ENCODE peak calls at places on chromosomes 6 and 20, in nine cellular contexts. N, K, J, Q, G, X, U, F and P are unnamed samples.

GRCh38 chr20:38601216-38602184 is at the start of gene ARHGAP40:
- DNase-seq in K (no peak), J (no peak), F (no peak), G (no peak), N (peak; percentile 63), X (no peak), Q (no peak), U (peak; percentile 13), P (no peak)

GRCh38 chr6:15593798-15594197 is 69.0 kb downstream of the DTNBP1 start:
- DNase-seq in K (peak; percentile 43), N (no peak), F (peak; percentile 60), X (no peak), G (no peak), Q (no peak), U (no peak), J (no peak), P (no peak)

GRCh38 chr6:154732824-154733609 is at the start of gene SCAF8:
- DNase-seq in N (peak; percentile 91), G (peak; percentile 93), Q (peak; percentile 88), K (peak; percentile 63), F (peak; percentile 76), X (no peak), U (peak; percentile 82), J (peak; percentile 75), P (no peak)

GRCh38 chr6:150046943-150047342 is 21.6 kb upstream of the RAET1L start:
- DNase-seq in K (no peak), X (no peak), F (no peak), Q (no peak), J (no peak), G (no peak), N (no peak), U (no peak), P (no peak)

GRCh38 chr6:153059757-153060156 is 57.2 kb upstream of the MTRF1L start:
- DNase-seq in U (no peak), G (no peak), J (no peak), Q (no peak), F (no peak), K (no peak), N (no peak), X (no peak), P (no peak)

GRCh38 chr6:50840814-50841192 is 22.1 kb downstream of the TFAP2B start:
- DNase-seq in Q (no peak), J (no peak), N (no peak), U (no peak), F (no peak), K (no peak), G (no peak), X (no peak), P (no peak)

GRCh38 chr6:162032620-162033019 is 694.9 kb downstream of the PRKN start:
- DNase-seq in X (no peak), K (no peak), N (no peak), F (no peak), J (no peak), G (no peak), Q (no peak), U (peak; percentile 23), P (no peak)

GRCh38 chr6:134949927-134950326 is at the start of gene ALDH8A1:
- DNase-seq in F (no peak), U (no peak), K (no peak), J (no peak), X (no peak), Q (no peak), N (no peak), G (no peak), P (no peak)

GRCh38 chr20:3889489-3890409 is 562 bp downstream of the PANK2 start:
- DNase-seq in U (peak; percentile 32), X (no peak), N (peak; percentile 73), J (peak; percentile 46), G (peak; percentile 76), Q (peak; percentile 28), K (no peak), F (peak; percentile 30), P (no peak)

GRCh38 chr6:93624408-93624807 is 205.0 kb upstream of the EPHA7 start:
- DNase-seq in N (no peak), G (no peak), X (no peak), K (no peak), J (no peak), F (no peak), Q (no peak), U (no peak), P (no peak)

GRCh38 chr6:93621400-93621799 is 202.0 kb upstream of the EPHA7 start:
- DNase-seq in G (no peak), J (no peak), K (no peak), N (no peak), U (no peak), X (no peak), Q (no peak), F (no peak), P (no peak)
- TF ChIP-seq CTCF in G (no peak), J (no peak), K (no peak), N (no peak), U (no peak), X (no peak), Q (no peak), F (no peak), P (no peak)

GRCh38 chr6:143803769-143804540 is 39.2 kb upstream of the LTV1 start:
- DNase-seq in K (no peak), Q (no peak), U (no peak), N (no peak), F (no peak), X (no peak), G (no peak), J (no peak), P (no peak)

GRCh38 chr6:143805832-143806281 is 37.3 kb upstream of the LTV1 start:
- DNase-seq in U (no peak), F (no peak), N (no peak), K (no peak), X (peak; percentile 8), G (no peak), J (no peak), Q (no peak), P (no peak)

GRCh38 chr6:143806282-143807102 is 36.6 kb upstream of the LTV1 start:
- DNase-seq in U (peak; percentile 64), K (no peak), X (peak; percentile 23), Q (no peak), F (peak; percentile 30), N (peak; percentile 59), G (no peak), J (peak; percentile 30), P (no peak)

GRCh38 chr6:143804835-143805239 is 38.3 kb upstream of the LTV1 start:
- DNase-seq in U (no peak), Q (no peak), K (no peak), F (no peak), N (no peak), X (no peak), J (no peak), G (no peak), P (no peak)

DNA sequence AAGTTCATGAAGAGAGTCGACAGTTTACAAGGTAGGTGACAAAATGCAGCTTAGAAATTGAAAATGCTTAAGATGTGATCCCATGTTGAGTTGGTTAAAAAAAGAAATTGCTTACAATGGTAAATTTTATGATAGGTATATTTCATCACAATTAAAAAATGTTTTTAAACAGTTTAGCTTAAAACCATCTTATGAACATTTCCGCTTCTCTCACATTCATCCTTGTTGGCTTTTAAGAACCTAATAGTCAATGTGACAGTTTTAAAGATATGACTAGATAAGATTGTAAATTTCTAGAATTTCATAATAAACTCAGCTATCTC is 36.1 kb upstream of the LTV1 start:
- DNase-seq in G (no peak), U (no peak), J (no peak), F (no peak), X (no peak), Q (no peak), N (no peak), K (no peak), P (no peak)
- H3K27ac ChIP-seq in G (no peak overlapping the region), U (no peak overlapping the region), J (no peak overlapping the region), F (no peak overlapping the region), X (no peak overlapping the region), Q (no peak overlapping the region), N (no peak overlapping the region), K (no peak overlapping the region), P (no peak overlapping the region)

GRCh38 chr6:106857771-106858652 is 116.5 kb downstream of the CD24 start:
- DNase-seq in G (no peak), N (no peak), U (no peak), J (no peak), X (no peak), Q (no peak), K (no peak), F (no peak), P (no peak)

GRCh38 chr6:106860940-106861339 is 113.6 kb downstream of the CD24 start:
- DNase-seq in U (no peak), K (no peak), N (no peak), G (no peak), J (no peak), X (no peak), F (no peak), Q (no peak), P (no peak)

GRCh38 chr6:106866875-106867658 is 107.5 kb downstream of the CD24 start:
- DNase-seq in N (no peak), G (no peak), K (no peak), F (no peak), J (no peak), X (no peak), U (no peak), Q (no peak), P (no peak)

GRCh38 chr6:106858653-106859092 is 115.9 kb downstream of the CD24 start:
- DNase-seq in J (no peak), F (no peak), X (peak; percentile 3), Q (no peak), U (peak; percentile 93), N (no peak), G (no peak), K (no peak), P (no peak)

DNA sequence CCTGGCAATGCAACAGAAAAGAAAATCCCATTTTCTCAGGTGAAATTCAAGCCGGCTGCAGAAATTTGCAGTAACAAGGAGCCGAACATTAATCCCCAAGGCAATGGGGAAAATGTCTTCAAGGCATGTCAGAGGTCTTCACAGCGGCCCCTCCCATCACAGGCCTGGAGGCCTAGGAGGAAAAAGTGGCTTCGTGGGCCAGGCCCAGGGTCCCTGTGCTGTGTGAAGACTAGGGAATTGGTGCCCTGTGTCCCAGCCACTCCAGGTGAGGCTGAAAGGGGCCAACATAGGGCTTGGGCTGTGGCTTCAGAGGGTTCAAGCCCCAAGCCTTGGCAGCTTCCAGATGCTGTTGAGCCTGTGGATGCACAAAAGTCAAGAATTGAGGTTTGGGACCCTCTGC is 111.7 kb downstream of the CD24 start:
- DNase-seq in J (no peak), K (no peak), X (no peak), Q (no peak), G (no peak), U (no peak), N (no peak), F (no peak), P (no peak)
- H3K9me3 ChIP-seq in J (peaks cover 7% of the 10 kb centered on the region), K (no peaks in the 10 kb centered on the region), X (peaks cover 14% of the 10 kb centered on the region), Q (no peaks in the 10 kb centered on the region), G (no peaks in the 10 kb centered on the region), U (no peaks in the 10 kb centered on the region), N (no peaks in the 10 kb centered on the region), F (no peaks in the 10 kb centered on the region), P (no peaks in the 10 kb centered on the region)

GRCh38 chr6:160456214-160456546 is 108.0 kb downstream of the SLC22A3 start:
- DNase-seq in Q (no peak), X (no peak), N (no peak), U (no peak), G (no peak), J (no peak), K (no peak), F (no peak), P (no peak)
- TF ChIP-seq CTCF in Q (peak; percentile 60), X (no peak), N (no peak), U (no peak), G (no peak), J (no peak), K (no peak), F (no peak), P (no peak)

GRCh38 chr20:44491635-44492395 is 16.1 kb downstream of the TTPAL start:
- DNase-seq in Q (no peak), G (peak; percentile 73), K (peak; percentile 51), N (no peak), U (no peak), J (no peak), X (no peak), F (peak; percentile 39), P (no peak)
- H3K27ac ChIP-seq in Q (no peak overlapping the region), G (no peak overlapping the region), K (peak overlapping the region; percentile 78), N (no peak overlapping the region), U (no peak overlapping the region), J (peak overlapping the region; percentile 4), X (peak overlapping the region; percentile 71), F (peak overlapping the region; percentile 68), P (no peak overlapping the region)